ENCODE peak calls at places on chromosomes 4 and X, in nine cellular contexts. U is breast epithelium, P is ovary, O is aorta, Y is spleen, D is hepatocyte, L is left ventricle myocardium inferior, Q is testis, B is Panc1. H is an unnamed sample.

GRCh38 chr4:6749340-6750171 is 33.0 kb upstream of the KIAA0232 start:
- DNase-seq in L (peak; percentile 68), O (peak; percentile 91), U (peak; percentile 73), B (no peak), P (no peak), Q (peak; percentile 56), D (peak; percentile 88), Y (peak; percentile 88), H (peak; percentile 84)

GRCh38 chrX:74383611-74384010 is 37.7 kb upstream of the SLC16A2 start:
- DNase-seq in Q (peak; percentile 32), D (peak; percentile 53), Y (no peak), B (no peak), O (no peak), L (no peak), U (no peak), P (peak; percentile 27), H (peak; percentile 20)

GRCh38 chr4:19945979-19946380 is 305.7 kb upstream of the SLIT2 start:
- DNase-seq in D (peak; percentile 19), O (no peak), L (no peak), U (no peak), Q (no peak), P (no peak), B (no peak), Y (no peak), H (no peak)

GRCh38 chr4:107648178-107648991 is 71.6 kb downstream of the PAPSS1 start:
- DNase-seq in U (no peak), D (no peak), Y (no peak), B (no peak), Q (no peak), P (no peak), O (no peak), L (no peak), H (no peak)

GRCh38 chr4:11966782-11967181 is 538.1 kb upstream of the HS3ST1 start:
- DNase-seq in O (no peak), Q (no peak), P (no peak), L (no peak), Y (no peak), B (no peak), U (no peak), D (no peak), H (no peak)

GRCh38 chr4:132065940-132066495 is 1083.1 kb upstream of the PCDH10 start:
- DNase-seq in O (no peak), Q (no peak), P (no peak), B (peak; percentile 25), Y (no peak), L (no peak), U (no peak), D (no peak), H (no peak)

GRCh38 chr4:180953572-180953971 is 1289.6 kb upstream of the TENM3 start:
- DNase-seq in Y (no peak), O (no peak), D (no peak), U (no peak), Q (no peak), L (no peak), P (no peak), B (no peak), H (no peak)

GRCh38 chrX:2500091-2500680 is 590 bp downstream of the DHRSX start:
- DNase-seq in U (no peak), O (peak; percentile 84), D (peak; percentile 61), B (no peak), Q (peak; percentile 68), L (peak; percentile 34), Y (peak; percentile 90), P (peak; percentile 62), H (peak; percentile 68)

GRCh38 chr4:31518796-31519250 is 798.7 kb downstream of the PCDH7 start:
- DNase-seq in U (no peak), Y (no peak), L (no peak), B (no peak), O (no peak), P (no peak), D (peak; percentile 35), Q (no peak), H (no peak)

GRCh38 chr4:72394264-72394663 is 174.8 kb downstream of the ADAMTS3 start:
- DNase-seq in L (no peak), Y (no peak), O (no peak), P (no peak), B (no peak), D (no peak), Q (no peak), U (no peak), H (no peak)

GRCh38 chrX:44952329-44953027 is 79.5 kb downstream of the KDM6A start:
- DNase-seq in O (no peak), U (no peak), P (no peak), L (no peak), D (no peak), Y (no peak), Q (no peak), B (no peak), H (no peak)

GRCh38 chr4:150769845-150770244 is 187.9 kb downstream of the MAB21L2 start:
- DNase-seq in L (no peak), D (no peak), Q (no peak), B (no peak), Y (no peak), U (no peak), P (no peak), O (no peak), H (no peak)

GRCh38 chr4:77007358-77008230 is 58.0 kb downstream of the SEPTIN11 start:
- DNase-seq in O (no peak), U (no peak), L (no peak), B (no peak), D (no peak), Y (no peak), Q (no peak), P (no peak), H (no peak)

GRCh38 chrX:17496407-17496806 is 121.4 kb downstream of the NHS start:
- DNase-seq in D (no peak), L (no peak), Y (no peak), U (peak; percentile 41), O (no peak), Q (no peak), B (no peak), P (no peak), H (no peak)

GRCh38 chrX:20461576-20461975 is 194.9 kb upstream of the RPS6KA3 start:
- DNase-seq in B (no peak), U (no peak), P (no peak), O (no peak), Q (no peak), Y (no peak), D (no peak), L (no peak), H (no peak)

GRCh38 chrX:51759055-51759454 is 15.8 kb downstream of the GSPT2 start:
- DNase-seq in P (no peak), U (no peak), Y (no peak), B (no peak), O (no peak), D (no peak), L (no peak), Q (no peak), H (no peak)

GRCh38 chr4:185713731-185714130 is 98.3 kb downstream of the SORBS2 start:
- DNase-seq in Q (no peak), O (no peak), P (no peak), L (no peak), B (no peak), D (no peak), Y (no peak), U (no peak), H (no peak)
- H3K4me1 ChIP-seq in Q (no peaks in the 10 kb centered on the region), O (no peaks in the 10 kb centered on the region), P (peaks cover 1% of the 10 kb centered on the region), L (peaks cover 100% of the 10 kb centered on the region), B (no peaks in the 10 kb centered on the region), D (peaks cover 32% of the 10 kb centered on the region), Y (peaks cover 5% of the 10 kb centered on the region), U (no peaks in the 10 kb centered on the region), H (peaks cover 49% of the 10 kb centered on the region)

DNA sequence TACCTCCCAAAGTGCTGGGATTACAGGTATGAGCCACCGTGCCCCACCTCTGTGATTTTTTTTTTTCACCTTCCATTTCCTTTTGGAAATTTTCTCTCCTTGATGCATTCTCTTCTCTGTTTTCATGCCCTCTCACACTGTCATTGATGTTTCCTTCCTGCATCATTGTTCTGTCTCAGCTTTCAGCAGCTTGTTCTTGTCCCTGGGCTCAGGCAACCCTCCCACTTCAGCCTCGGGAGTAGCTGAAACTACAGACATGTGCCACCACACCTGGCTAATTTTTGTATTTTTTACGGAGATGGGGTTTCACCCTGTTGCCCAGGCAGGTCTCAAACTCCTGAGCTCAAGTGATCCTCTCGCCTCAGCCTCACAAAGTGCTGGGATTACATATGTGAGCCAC is 380.5 kb downstream of the PPP3CA start:
- DNase-seq in U (no peak), P (no peak), Q (no peak), O (no peak), Y (no peak), D (no peak), L (no peak), B (no peak), H (no peak)
- H3K27ac ChIP-seq in U (no peak overlapping the region), P (no peak overlapping the region), Q (no peak overlapping the region), O (no peak overlapping the region), Y (no peak overlapping the region), D (no peak overlapping the region), L (no peak overlapping the region), B (no peak overlapping the region), H (no peak overlapping the region)

GRCh38 chrX:65706041-65706828 is 38.8 kb downstream of the MSN start:
- DNase-seq in P (no peak), U (peak; percentile 64), O (peak; percentile 84), Y (no peak), Q (no peak), B (peak; percentile 48), D (no peak), L (peak; percentile 33), H (peak; percentile 26)
- H3K4me1 ChIP-seq in P (peaks cover 4% of the 10 kb centered on the region), U (no peaks in the 10 kb centered on the region), O (peaks cover 4% of the 10 kb centered on the region), Y (peaks cover 49% of the 10 kb centered on the region), Q (no peaks in the 10 kb centered on the region), B (peaks cover 5% of the 10 kb centered on the region), D (no peaks in the 10 kb centered on the region), L (peaks cover 91% of the 10 kb centered on the region), H (peaks cover 33% of the 10 kb centered on the region)

GRCh38 chr4:3803946-3804345 is 37.8 kb downstream of the ADRA2C start:
- DNase-seq in D (no peak), U (no peak), B (no peak), P (no peak), O (peak; percentile 45), Y (peak; percentile 41), Q (no peak), L (no peak), H (no peak)

GRCh38 chr4:3801931-3802550 is 35.9 kb downstream of the ADRA2C start:
- DNase-seq in U (no peak), Y (peak; percentile 54), P (no peak), B (no peak), L (no peak), O (peak; percentile 45), D (no peak), Q (no peak), H (no peak)

GRCh38 chr4:3801521-3801920 is 35.3 kb downstream of the ADRA2C start:
- DNase-seq in Y (peak; percentile 58), O (peak; percentile 54), B (no peak), D (no peak), P (no peak), U (no peak), Q (no peak), L (no peak), H (no peak)

GRCh38 chr4:3803475-3803847 is 37.3 kb downstream of the ADRA2C start:
- DNase-seq in P (no peak), L (no peak), Q (no peak), O (peak; percentile 47), U (no peak), B (no peak), D (no peak), Y (no peak), H (no peak)

GRCh38 chr4:3802571-3803474 is 36.6 kb downstream of the ADRA2C start:
- DNase-seq in P (no peak), L (no peak), Q (no peak), U (no peak), O (peak; percentile 64), Y (peak; percentile 63), D (no peak), B (no peak), H (no peak)
- H3K27ac ChIP-seq in P (no peak overlapping the region), L (no peak overlapping the region), Q (no peak overlapping the region), U (no peak overlapping the region), O (no peak overlapping the region), Y (no peak overlapping the region), D (no peak overlapping the region), B (no peak overlapping the region), H (no peak overlapping the region)

H was measured in tibial artery.